ENCODE peak calls at places on chromosomes 2 and 18, in six cellular contexts. H is transverse colon, N is right atrium auricular region, Q is RWPE2, S is left ventricle myocardium inferior, U is tibial artery. F is an unnamed sample.

GRCh38 chr2:163471947-163472346 is 263.9 kb downstream of the FIGN start:
- DNase-seq in H (no peak), N (no peak), U (no peak), S (no peak), Q (no peak), F (no peak)

GRCh38 chr2:105782123-105782522 is 37.4 kb downstream of the NCK2 start:
- DNase-seq in S (no peak), N (no peak), Q (no peak), U (no peak), H (no peak), F (no peak)

GRCh38 chr18:48693625-48694262 is 154.9 kb downstream of the CTIF start:
- DNase-seq in S (no peak), H (no peak), U (no peak), Q (no peak), N (no peak), F (no peak)

GRCh38 chr18:72799106-72799505 is 68.7 kb downstream of the NETO1 start:
- DNase-seq in S (no peak), H (no peak), N (no peak), Q (no peak), U (no peak), F (no peak)

GRCh38 chr2:32498301-32498700 is 129.5 kb upstream of the TTC27 start:
- DNase-seq in S (no peak), H (no peak), U (no peak), Q (no peak), N (no peak), F (no peak)

GRCh38 chr2:240438810-240439697 is 3.6 kb downstream of the GPC1 start:
- DNase-seq in Q (no peak), H (no peak), S (peak), U (peak), N (no peak), F (peak)

GRCh38 chr18:75923169-75923568 is 495.7 kb upstream of the SMIM21 start:
- DNase-seq in S (peak), N (peak), Q (no peak), U (peak), H (peak), F (peak)

GRCh38 chr2:225334524-225334923 is 65.0 kb upstream of the NYAP2 start:
- DNase-seq in U (no peak), S (no peak), N (no peak), Q (no peak), H (no peak), F (no peak)

GRCh38 chr2:28068098-28068497 is 177.6 kb downstream of the BABAM2 start:
- DNase-seq in Q (no peak), U (no peak), H (no peak), N (no peak), S (no peak), F (no peak)

GRCh38 chr2:202566286-202566685 is 68.5 kb upstream of the FAM117B start:
- DNase-seq in Q (no peak), H (no peak), N (no peak), U (no peak), S (no peak), F (no peak)

GRCh38 chr2:24816404-24816803 is 23.2 kb downstream of the CENPO start:
- DNase-seq in N (peak), H (no peak), S (no peak), U (no peak), Q (no peak), F (no peak)

GRCh38 chr2:170255971-170256370 is 78.0 kb downstream of the MYO3B start:
- DNase-seq in Q (no peak), S (no peak), U (no peak), N (no peak), H (no peak), F (no peak)

DNA sequence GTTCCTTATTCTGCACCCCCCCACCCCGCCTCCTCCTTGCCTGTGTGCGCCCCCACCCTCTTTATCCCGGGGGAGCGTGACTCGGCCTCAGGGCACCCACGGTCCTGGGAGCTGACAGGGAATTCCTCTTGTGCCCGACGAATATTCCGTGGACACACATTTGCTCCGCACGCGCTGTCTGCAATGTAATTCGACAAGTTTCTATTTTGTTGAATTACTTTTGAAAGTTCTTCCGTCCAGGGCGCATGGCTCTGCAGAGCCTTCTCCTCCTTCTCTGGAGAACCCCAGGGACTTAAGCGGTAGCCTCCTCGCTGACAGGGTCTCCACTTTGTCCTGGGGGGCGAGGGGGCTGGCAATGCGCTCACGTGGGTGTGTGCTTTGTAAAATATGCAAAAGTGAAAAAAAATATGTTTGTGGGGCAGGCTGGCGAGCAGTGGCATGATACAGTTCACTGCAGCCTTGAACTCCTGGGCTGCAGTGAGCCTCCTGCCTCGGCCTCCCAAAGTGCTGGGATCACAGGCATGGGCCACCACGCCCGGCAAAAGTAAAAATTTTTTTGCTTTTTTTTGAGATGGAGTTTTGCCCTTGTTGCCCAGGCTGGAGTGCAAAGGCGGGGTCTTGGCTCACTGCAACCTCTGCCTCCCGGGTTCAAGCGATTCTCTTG is 632 bp upstream of the PDIA6 start:
- DNase-seq in H (no peak), S (no peak), N (no peak), Q (no peak), U (no peak), F (no peak)
- H3K27ac ChIP-seq in H (peak), S (peak), N (peak), Q (peak), U (peak), F (peak)

GRCh38 chr2:136118819-136119716 is 1.1 kb upstream of the CXCR4 start:
- DNase-seq in U (peak), Q (no peak), N (no peak), H (peak), S (peak), F (peak)
- H3K27ac ChIP-seq in U (no peak), Q (no peak), N (no peak), H (peak), S (peak), F (no peak)

GRCh38 chr2:120821446-120822160 is 85.9 kb downstream of the GLI2 start:
- DNase-seq in U (peak), Q (no peak), S (no peak), N (no peak), H (no peak), F (no peak)
- H3K27ac ChIP-seq in U (peak), Q (no peak), S (no peak), N (no peak), H (peak), F (no peak)

DNA sequence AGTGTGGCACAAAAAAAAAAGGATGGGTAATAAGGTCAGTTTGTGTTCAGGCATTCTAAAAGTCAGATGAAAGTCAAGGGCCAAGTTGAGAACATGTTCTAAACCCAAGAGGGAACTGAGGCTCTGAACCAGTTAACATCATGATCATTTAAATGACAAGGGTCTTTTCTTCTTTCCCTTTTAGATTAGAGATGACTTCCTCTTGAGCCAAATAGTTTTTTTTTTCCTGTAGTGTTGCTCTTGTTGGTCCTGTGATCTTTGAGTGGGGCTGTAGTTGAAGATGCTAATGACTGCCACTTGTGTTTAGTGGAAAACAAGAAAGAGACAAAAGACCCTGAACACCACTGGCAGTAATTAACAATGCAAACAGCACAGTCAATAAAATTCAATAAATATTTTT is 482.7 kb upstream of the SYT4 start:
- DNase-seq in S (no peak), H (no peak), U (no peak), N (no peak), Q (no peak), F (no peak)
- H3K27ac ChIP-seq in S (no peak), H (no peak), U (no peak), N (no peak), Q (no peak), F (no peak)

DNA sequence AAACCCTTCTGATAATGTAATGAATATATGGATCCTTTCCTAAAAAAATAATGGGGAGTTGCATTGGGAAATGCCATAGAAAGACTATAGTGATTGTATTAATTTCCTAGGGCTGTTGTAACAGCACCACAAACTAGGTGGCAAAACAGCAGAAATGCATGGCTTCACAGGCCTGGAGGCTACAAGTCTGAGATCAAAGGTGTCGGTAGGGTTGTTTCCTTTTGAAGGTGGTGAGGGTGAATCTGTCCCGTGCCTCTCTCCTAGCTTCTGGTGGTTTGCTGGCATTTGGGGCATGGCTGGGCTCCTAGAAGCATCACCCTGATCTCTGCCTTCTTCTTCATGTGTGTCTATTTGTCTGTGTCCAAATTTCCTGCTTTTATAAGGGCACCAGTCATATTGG is 149.7 kb downstream of the INHBB start:
- DNase-seq in Q (no peak), U (no peak), H (no peak), N (no peak), S (no peak), F (no peak)
- H3K27ac ChIP-seq in Q (no peak), U (no peak), H (no peak), N (no peak), S (no peak), F (no peak)

GRCh38 chr18:36340232-36340631 is 42.7 kb downstream of the FHOD3 start:
- DNase-seq in N (no peak), Q (no peak), S (no peak), H (no peak), U (no peak), F (no peak)
- H3K27ac ChIP-seq in N (no peak), Q (no peak), S (no peak), H (no peak), U (no peak), F (no peak)

GRCh38 chr2:9207641-9208301 is 1.2 kb downstream of the ASAP2 start:
- DNase-seq in N (peak), U (no peak), H (peak), Q (no peak), S (no peak), F (peak)
- H3K27ac ChIP-seq in N (peak), U (peak), H (peak), Q (peak), S (peak), F (peak)

GRCh38 chr2:3657881-3658280 is at the start of gene ALLC:
- DNase-seq in U (no peak), Q (no peak), N (no peak), H (no peak), S (no peak), F (no peak)
- H3K27ac ChIP-seq in U (no peak), Q (no peak), N (peak), H (peak), S (peak), F (no peak)

DNA sequence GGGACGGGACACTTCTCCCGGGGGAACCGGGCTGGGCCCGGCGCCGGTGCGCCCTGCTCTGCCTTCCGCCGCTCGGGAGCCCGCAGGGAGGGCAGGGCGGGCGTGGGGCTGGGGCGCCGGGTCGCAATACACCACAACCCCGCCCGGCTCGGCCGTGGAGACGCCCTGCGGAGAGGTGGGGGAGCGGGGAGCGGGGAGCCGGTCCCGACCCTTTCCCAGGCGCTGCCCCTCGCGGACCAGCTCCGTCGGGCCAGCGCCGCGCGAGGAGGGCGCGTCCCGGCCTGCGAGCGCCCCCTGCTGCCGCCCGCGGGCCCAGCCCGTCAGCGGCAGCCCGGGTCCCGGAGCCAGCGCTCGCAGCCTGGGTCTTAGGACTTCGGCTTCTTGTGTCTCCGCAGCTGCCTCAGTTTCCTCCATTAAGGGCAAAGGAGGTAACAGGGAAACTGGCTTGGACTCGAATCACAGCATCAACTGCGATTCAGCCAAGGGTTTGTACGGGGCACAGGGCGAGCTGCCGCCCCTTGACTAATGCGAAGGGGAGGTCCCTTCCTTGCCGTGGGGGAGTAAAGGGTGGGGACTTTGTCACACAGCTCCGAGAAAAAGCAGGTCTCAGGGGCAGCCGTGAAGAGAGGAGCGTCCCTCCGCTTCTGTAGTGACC is 635 bp upstream of the ADRA2B start:
- DNase-seq in S (peak), Q (peak), U (no peak), N (no peak), H (peak), F (peak)
- H3K27ac ChIP-seq in S (peak), Q (no peak), U (no peak), N (no peak), H (peak), F (no peak)

GRCh38 chr2:200765995-200766660 is 45.6 kb upstream of the BZW1 start:
- DNase-seq in S (no peak), U (no peak), H (no peak), Q (no peak), N (no peak), F (no peak)

GRCh38 chr2:200762127-200762526 is 49.6 kb upstream of the BZW1 start:
- DNase-seq in U (no peak), N (no peak), S (no peak), H (no peak), Q (no peak), F (no peak)

GRCh38 chr2:200763422-200763821 is 48.3 kb upstream of the BZW1 start:
- DNase-seq in N (no peak), U (no peak), S (no peak), Q (no peak), H (no peak), F (no peak)

GRCh38 chr2:200767111-200767885 is 44.4 kb upstream of the BZW1 start:
- DNase-seq in Q (no peak), N (no peak), S (no peak), H (no peak), U (no peak), F (no peak)

GRCh38 chr2:200765139-200765951 is 46.4 kb upstream of the BZW1 start:
- DNase-seq in S (no peak), N (no peak), Q (peak), U (no peak), H (no peak), F (no peak)
- H3K27ac ChIP-seq in S (peak), N (peak), Q (peak), U (peak), H (no peak), F (no peak)

F was measured in thyroid gland.